ENCODE peak calls at places on chromosome 1, in four cellular contexts. One of them, this sample, is unnamed.

GRCh38 chr1:18549896-18550295 is 69.2 kb downstream of the KLHDC7A start:
- DNase-seq in K562: no peak
- DNase-seq in SK-N-SH: no peak
- DNase-seq in H1: no peak
- DNase-seq in this sample: no peak

GRCh38 chr1:24861821-24862727 is 68.0 kb downstream of the RUNX3 start:
- DNase-seq in K562: no peak
- DNase-seq in SK-N-SH: no peak
- DNase-seq in H1: peak
- DNase-seq in this sample: no peak

GRCh38 chr1:43000271-43000670 is 41.6 kb upstream of the SLC2A1 start:
- DNase-seq in K562: no peak
- DNase-seq in SK-N-SH: no peak
- DNase-seq in H1: no peak
- DNase-seq in this sample: no peak

GRCh38 chr1:183777359-183777758 is 27.6 kb upstream of the RGL1 start:
- DNase-seq in K562: no peak
- DNase-seq in SK-N-SH: no peak
- DNase-seq in H1: no peak
- DNase-seq in this sample: no peak

GRCh38 chr1:211625040-211625439 is 46.1 kb upstream of the SLC30A1 start:
- DNase-seq in K562: peak
- DNase-seq in SK-N-SH: peak
- DNase-seq in H1: no peak
- DNase-seq in this sample: no peak

GRCh38 chr1:42737257-42737656 is 2.8 kb downstream of the CLDN19 start:
- DNase-seq in K562: no peak
- DNase-seq in SK-N-SH: no peak
- DNase-seq in H1: no peak
- DNase-seq in this sample: no peak

GRCh38 chr1:226481133-226481532 is 67.4 kb upstream of the STUM start:
- DNase-seq in K562: no peak
- DNase-seq in SK-N-SH: no peak
- DNase-seq in H1: no peak
- DNase-seq in this sample: no peak

GRCh38 chr1:51842255-51842654 is 36.3 kb downstream of the NRDC start:
- DNase-seq in K562: no peak
- DNase-seq in SK-N-SH: peak
- DNase-seq in H1: no peak
- DNase-seq in this sample: no peak

GRCh38 chr1:37851271-37851670 is 8.1 kb downstream of the MTF1 start:
- DNase-seq in K562: no peak
- DNase-seq in SK-N-SH: no peak
- DNase-seq in H1: no peak
- DNase-seq in this sample: no peak

GRCh38 chr1:90133133-90133532 is 138.2 kb downstream of the ZNF326 start:
- DNase-seq in K562: peak
- DNase-seq in SK-N-SH: peak
- DNase-seq in H1: peak
- DNase-seq in this sample: peak

GRCh38 chr1:30649321-30649991 is 73.9 kb downstream of the MATN1 start:
- DNase-seq in K562: no peak
- DNase-seq in SK-N-SH: no peak
- DNase-seq in H1: no peak
- DNase-seq in this sample: no peak

GRCh38 chr1:59446257-59446901 is 149.5 kb downstream of the FGGY start:
- DNase-seq in K562: no peak
- DNase-seq in SK-N-SH: peak
- DNase-seq in H1: no peak
- DNase-seq in this sample: no peak

GRCh38 chr1:19640363-19641316 is 3.5 kb upstream of the NBL1 start:
- DNase-seq in K562: no peak
- DNase-seq in SK-N-SH: peak
- DNase-seq in H1: peak
- DNase-seq in this sample: peak

GRCh38 chr1:87888456-87888855 is 559.8 kb downstream of the LMO4 start:
- DNase-seq in K562: no peak
- DNase-seq in SK-N-SH: no peak
- DNase-seq in H1: no peak
- DNase-seq in this sample: no peak

GRCh38 chr1:148354909-148355308 is 128.2 kb downstream of the PPIAL4G start:
- DNase-seq in K562: no peak
- DNase-seq in SK-N-SH: no peak
- DNase-seq in H1: no peak
- DNase-seq in this sample: no peak

GRCh38 chr1:8939362-8939995 is 6.2 kb upstream of the CA6 start:
- DNase-seq in K562: no peak
- DNase-seq in SK-N-SH: no peak
- DNase-seq in H1: no peak
- DNase-seq in this sample: no peak

GRCh38 chr1:39131940-39132339 is 72.6 kb upstream of the MACF1 start:
- DNase-seq in K562: no peak
- DNase-seq in SK-N-SH: no peak
- DNase-seq in H1: no peak
- DNase-seq in this sample: no peak

GRCh38 chr1:36467027-36467410 is 2.8 kb upstream of the MRPS15 start:
- DNase-seq in K562: no peak
- DNase-seq in SK-N-SH: no peak
- DNase-seq in H1: no peak
- DNase-seq in this sample: no peak

GRCh38 chr1:83775977-83776603 is 222.8 kb downstream of the TTLL7 start:
- DNase-seq in K562: no peak
- DNase-seq in SK-N-SH: no peak
- DNase-seq in H1: no peak
- DNase-seq in this sample: no peak

GRCh38 chr1:180881806-180882509 is 30.7 kb upstream of the KIAA1614 start:
- DNase-seq in K562: peak
- DNase-seq in SK-N-SH: peak
- DNase-seq in H1: no peak
- DNase-seq in this sample: no peak

GRCh38 chr1:188433428-188433827 is 1604.7 kb downstream of the PLA2G4A start:
- DNase-seq in K562: no peak
- DNase-seq in SK-N-SH: no peak
- DNase-seq in H1: no peak
- DNase-seq in this sample: no peak

GRCh38 chr1:163173121-163173520 is 29.6 kb downstream of the RGS5 start:
- DNase-seq in K562: no peak
- DNase-seq in SK-N-SH: no peak
- DNase-seq in H1: no peak
- DNase-seq in this sample: no peak

GRCh38 chr1:18234790-18235242 is 127.2 kb downstream of the IGSF21 start:
- DNase-seq in K562: peak
- DNase-seq in SK-N-SH: peak
- DNase-seq in H1: peak
- DNase-seq in this sample: peak

GRCh38 chr1:214422137-214422671 is 129.2 kb downstream of the PTPN14 start:
- DNase-seq in K562: no peak
- DNase-seq in SK-N-SH: no peak
- DNase-seq in H1: no peak
- DNase-seq in this sample: no peak

GRCh38 chr1:94014635-94015488 is 105.6 kb upstream of the GCLM start:
- DNase-seq in K562: no peak
- DNase-seq in SK-N-SH: no peak
- DNase-seq in H1: no peak
- DNase-seq in this sample: no peak

GRCh38 chr1:113991467-113991997 is 12.3 kb downstream of the OLFML3 start:
- DNase-seq in K562: no peak
- DNase-seq in SK-N-SH: no peak
- DNase-seq in H1: no peak
- DNase-seq in this sample: no peak

GRCh38 chr1:67256291-67257172 is 51.1 kb upstream of the IL12RB2 start:
- DNase-seq in K562: no peak
- DNase-seq in SK-N-SH: no peak
- DNase-seq in H1: no peak
- DNase-seq in this sample: no peak

GRCh38 chr1:84254703-84255238 is 46.7 kb upstream of the SAMD13 start:
- DNase-seq in K562: no peak
- DNase-seq in SK-N-SH: no peak
- DNase-seq in H1: no peak
- DNase-seq in this sample: no peak

GRCh38 chr1:224328644-224329043 is 1.3 kb downstream of the NVL start:
- DNase-seq in K562: no peak
- DNase-seq in SK-N-SH: no peak
- DNase-seq in H1: no peak
- DNase-seq in this sample: no peak

GRCh38 chr1:63983391-63984256 is 209.8 kb downstream of the ROR1 start:
- DNase-seq in K562: no peak
- DNase-seq in SK-N-SH: no peak
- DNase-seq in H1: no peak
- DNase-seq in this sample: no peak

DNA sequence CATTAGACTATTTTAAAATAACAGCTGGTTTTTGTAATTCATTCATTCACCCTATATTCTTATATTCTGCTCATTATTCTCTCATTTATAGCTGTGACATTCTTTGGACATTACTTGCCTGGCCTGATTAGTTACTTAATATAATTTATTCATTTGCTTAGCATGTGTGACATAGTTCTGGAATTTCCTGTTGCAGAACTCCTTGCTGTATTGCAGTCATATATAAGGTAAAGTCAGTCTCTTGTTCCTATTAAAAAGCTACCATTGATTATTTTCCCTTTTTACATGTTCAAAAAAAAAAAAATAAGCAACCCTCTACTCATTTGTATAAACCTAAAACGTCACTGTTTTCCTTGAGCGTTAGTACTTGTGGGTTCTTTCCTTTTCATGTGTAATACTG is 23.9 kb downstream of the GNAT2 start:
- DNase-seq in K562: no peak
- DNase-seq in SK-N-SH: no peak
- DNase-seq in H1: no peak
- DNase-seq in this sample: no peak
- TF ChIP-seq TEAD4 in K562: no peak
- TF ChIP-seq TEAD4 in SK-N-SH: no peak
- TF ChIP-seq TEAD4 in H1: no peak
- TF ChIP-seq TEAD4 in this sample: no peak

GRCh38 chr1:171127481-171127880 is 36.8 kb downstream of the FMO3 start:
- DNase-seq in K562: no peak
- DNase-seq in SK-N-SH: no peak
- DNase-seq in H1: no peak
- DNase-seq in this sample: no peak
- TF ChIP-seq TEAD4 in K562: no peak
- TF ChIP-seq TEAD4 in SK-N-SH: no peak
- TF ChIP-seq TEAD4 in H1: no peak
- TF ChIP-seq TEAD4 in this sample: no peak

GRCh38 chr1:54004481-54005049 is 13.4 kb downstream of the LDLRAD1 start:
- DNase-seq in K562: no peak
- DNase-seq in SK-N-SH: no peak
- DNase-seq in H1: no peak
- DNase-seq in this sample: no peak
- TF ChIP-seq TEAD4 in K562: no peak
- TF ChIP-seq TEAD4 in SK-N-SH: no peak
- TF ChIP-seq TEAD4 in H1: no peak
- TF ChIP-seq TEAD4 in this sample: no peak

DNA sequence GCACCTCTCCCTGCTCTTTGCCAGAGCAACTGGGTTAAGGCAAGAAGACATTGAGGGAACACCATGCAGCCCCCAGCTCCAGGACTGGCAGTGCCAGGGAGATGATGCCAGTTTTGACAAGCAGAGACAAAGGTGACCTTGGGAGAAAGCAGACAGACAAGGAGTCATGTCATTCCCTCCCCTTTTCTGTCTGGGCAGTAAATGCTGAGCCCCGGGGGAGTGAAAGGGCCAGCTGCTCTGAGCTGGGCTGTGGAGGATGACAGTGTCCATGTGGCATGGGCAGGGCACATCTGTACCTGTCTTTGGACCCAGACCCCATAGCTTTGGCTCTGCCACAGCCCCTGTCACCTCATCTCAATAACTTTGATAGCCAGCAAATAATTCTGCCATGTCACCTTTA is 24.2 kb downstream of the PLEKHA6 start:
- DNase-seq in K562: no peak
- DNase-seq in SK-N-SH: peak
- DNase-seq in H1: no peak
- DNase-seq in this sample: no peak
- TF ChIP-seq TEAD4 in K562: no peak
- TF ChIP-seq TEAD4 in SK-N-SH: no peak
- TF ChIP-seq TEAD4 in H1: no peak
- TF ChIP-seq TEAD4 in this sample: no peak

This sample was measured in WTC11.